ENCODE peak calls at places on chromosomes 2 and 18, in seven cellular contexts. H is stomach; C is PC-9; N is breast epithelium; J is ovary; Z is transverse colon; A is CD8-positive, alpha-beta memory T cell. S is an unnamed sample.

GRCh38 chr18:3340682-3341097 is 78.8 kb downstream of the MYL12B start:
- DNase-seq in H (no peak), C (no peak), N (no peak), J (no peak), Z (no peak), A (no peak), S (no peak)

GRCh38 chr2:29462293-29462692 is 347.1 kb downstream of the CLIP4 start:
- DNase-seq in H (no peak), C (no peak), N (no peak), J (no peak), Z (no peak), A (no peak), S (no peak)

GRCh38 chr18:36212301-36212977 is 25.1 kb downstream of the MOCOS start:
- DNase-seq in H (no peak), C (no peak), N (no peak), J (peak), Z (no peak), A (no peak), S (no peak)

GRCh38 chr2:85893428-85894258 is 4.9 kb upstream of the ST3GAL5 start:
- DNase-seq in H (no peak), C (peak), N (no peak), J (no peak), Z (no peak), A (no peak), S (peak)

GRCh38 chr2:218168635-218169462 is 2.1 kb upstream of the CXCR1 start:
- DNase-seq in H (peak), C (no peak), N (no peak), J (peak), Z (peak), A (peak), S (no peak)

GRCh38 chr2:173307287-173307686 is 47.4 kb upstream of the CDCA7 start:
- DNase-seq in H (no peak), C (no peak), N (no peak), J (no peak), Z (no peak), A (no peak), S (no peak)

GRCh38 chr2:162974771-162975170 is 136.2 kb upstream of the KCNH7 start:
- DNase-seq in H (no peak), C (no peak), N (no peak), J (no peak), Z (no peak), A (no peak), S (no peak)

GRCh38 chr2:17979707-17980106 is 101.2 kb downstream of the KCNS3 start:
- DNase-seq in H (no peak), C (no peak), N (no peak), J (no peak), Z (no peak), A (no peak), S (no peak)

GRCh38 chr18:32093106-32093511 is 1.4 kb downstream of the RNF138 start:
- DNase-seq in H (peak), C (no peak), N (no peak), J (peak), Z (peak), A (peak), S (no peak)

GRCh38 chr2:2644040-2644439 is 313.0 kb upstream of the MYT1L start:
- DNase-seq in H (no peak), C (no peak), N (no peak), J (no peak), Z (no peak), A (no peak), S (no peak)

GRCh38 chr2:9565436-9566153 is 10.0 kb upstream of the ADAM17 start:
- DNase-seq in H (peak), C (peak), N (peak), J (peak), Z (peak), A (no peak), S (peak)

GRCh38 chr2:3587021-3587420 is 7.9 kb upstream of the COLEC11 start:
- DNase-seq in H (no peak), C (no peak), N (no peak), J (peak), Z (no peak), A (no peak), S (no peak)

GRCh38 chr2:36235426-36235825 is 120.2 kb upstream of the CRIM1 start:
- DNase-seq in H (no peak), C (no peak), N (no peak), J (no peak), Z (no peak), A (no peak), S (no peak)

GRCh38 chr2:107529146-107529545 is 297.5 kb upstream of the RGPD4 start:
- DNase-seq in H (no peak), C (no peak), N (no peak), J (no peak), Z (no peak), A (no peak), S (no peak)

GRCh38 chr2:233241803-233242202 is 9.7 kb upstream of the ATG16L1 start:
- DNase-seq in H (peak), C (no peak), N (no peak), J (no peak), Z (peak), A (no peak), S (no peak)

GRCh38 chr18:36050479-36050878 is 16.9 kb downstream of the RPRD1A start:
- DNase-seq in H (no peak), C (no peak), N (no peak), J (no peak), Z (no peak), A (no peak), S (no peak)

GRCh38 chr2:62794791-62795190 is 89.3 kb downstream of the EHBP1 start:
- DNase-seq in H (no peak), C (peak), N (no peak), J (no peak), Z (no peak), A (no peak), S (no peak)

GRCh38 chr2:166234112-166234846 is 106.5 kb upstream of the SCN1A start:
- DNase-seq in H (no peak), C (no peak), N (no peak), J (no peak), Z (no peak), A (no peak), S (no peak)

GRCh38 chr2:122530812-122531211 is 775.4 kb downstream of the TSN start:
- DNase-seq in H (no peak), C (no peak), N (no peak), J (no peak), Z (no peak), A (no peak), S (no peak)

GRCh38 chr2:164430166-164430783 is 191.0 kb downstream of the GRB14 start:
- DNase-seq in H (no peak), C (no peak), N (no peak), J (no peak), Z (no peak), A (no peak), S (no peak)

GRCh38 chr2:30098271-30099005 is 48.4 kb upstream of the YPEL5 start:
- DNase-seq in H (no peak), C (no peak), N (no peak), J (no peak), Z (no peak), A (no peak), S (no peak)

GRCh38 chr2:127695491-127696472 is 5.5 kb upstream of the SFT2D3 start:
- DNase-seq in H (peak), C (peak), N (no peak), J (peak), Z (peak), A (no peak), S (no peak)
- H3K27ac ChIP-seq in H (peak), C (no peak), N (peak), J (no peak), Z (peak), A (no peak), S (no peak)

GRCh38 chr2:239588451-239589269 is 187.8 kb upstream of the HDAC4 start:
- DNase-seq in H (no peak), C (no peak), N (no peak), J (no peak), Z (no peak), A (peak), S (no peak)
- H3K27ac ChIP-seq in H (no peak), C (no peak), N (no peak), J (no peak), Z (no peak), A (no peak), S (no peak)

GRCh38 chr2:10721344-10722251 is at the start of gene ATP6V1C2:
- DNase-seq in H (peak), C (no peak), N (no peak), J (no peak), Z (peak), A (no peak), S (no peak)

GRCh38 chr2:10720306-10720705 is 1.1 kb upstream of the ATP6V1C2 start:
- DNase-seq in H (no peak), C (peak), N (no peak), J (no peak), Z (no peak), A (no peak), S (no peak)

GRCh38 chr2:10722252-10722825 is 909 bp downstream of the ATP6V1C2 start:
- DNase-seq in H (no peak), C (no peak), N (no peak), J (no peak), Z (no peak), A (no peak), S (no peak)

GRCh38 chr2:10717630-10718029 is 3.8 kb upstream of the ATP6V1C2 start:
- DNase-seq in H (no peak), C (peak), N (no peak), J (no peak), Z (no peak), A (no peak), S (peak)

GRCh38 chr2:10720983-10721343 is 467 bp upstream of the ATP6V1C2 start:
- DNase-seq in H (no peak), C (no peak), N (no peak), J (no peak), Z (peak), A (no peak), S (no peak)
- H3K27ac ChIP-seq in H (peak), C (no peak), N (no peak), J (no peak), Z (peak), A (no peak), S (no peak)

DNA sequence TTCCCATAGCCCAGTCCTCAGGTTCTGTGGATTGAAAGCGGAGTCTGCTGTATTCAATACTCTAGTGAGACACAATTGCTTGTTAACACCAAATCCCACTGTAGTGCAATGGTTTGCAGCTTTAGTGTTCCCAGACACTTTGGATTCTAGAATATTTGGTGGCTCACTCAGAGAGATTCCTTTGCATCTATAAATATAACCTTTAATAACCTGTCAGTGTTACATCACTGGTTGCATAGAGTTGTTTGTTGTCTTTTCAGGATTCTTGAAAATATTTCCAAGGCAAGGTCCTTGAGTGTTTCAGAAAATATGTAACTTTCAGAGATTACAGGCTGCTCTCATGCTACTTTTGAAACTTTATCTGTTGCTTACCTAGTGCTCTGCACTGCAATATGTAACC is 157.5 kb downstream of the ZEB2 start:
- DNase-seq in H (no peak), C (peak), N (no peak), J (no peak), Z (no peak), A (no peak), S (no peak)
- H3K27ac ChIP-seq in H (no peak), C (no peak), N (no peak), J (no peak), Z (no peak), A (no peak), S (no peak)

GRCh38 chr2:237321746-237322145 is 92.2 kb downstream of the COL6A3 start:
- DNase-seq in H (no peak), C (no peak), N (no peak), J (no peak), Z (no peak), A (no peak), S (no peak)

GRCh38 chr2:237320801-237321563 is 93.0 kb downstream of the COL6A3 start:
- DNase-seq in H (no peak), C (no peak), N (no peak), J (no peak), Z (no peak), A (no peak), S (no peak)

GRCh38 chr2:237319887-237320286 is 94.1 kb downstream of the COL6A3 start:
- DNase-seq in H (no peak), C (no peak), N (no peak), J (no peak), Z (no peak), A (no peak), S (no peak)

GRCh38 chr2:237316339-237316738 is 97.6 kb downstream of the COL6A3 start:
- DNase-seq in H (no peak), C (no peak), N (no peak), J (no peak), Z (no peak), A (no peak), S (no peak)

DNA sequence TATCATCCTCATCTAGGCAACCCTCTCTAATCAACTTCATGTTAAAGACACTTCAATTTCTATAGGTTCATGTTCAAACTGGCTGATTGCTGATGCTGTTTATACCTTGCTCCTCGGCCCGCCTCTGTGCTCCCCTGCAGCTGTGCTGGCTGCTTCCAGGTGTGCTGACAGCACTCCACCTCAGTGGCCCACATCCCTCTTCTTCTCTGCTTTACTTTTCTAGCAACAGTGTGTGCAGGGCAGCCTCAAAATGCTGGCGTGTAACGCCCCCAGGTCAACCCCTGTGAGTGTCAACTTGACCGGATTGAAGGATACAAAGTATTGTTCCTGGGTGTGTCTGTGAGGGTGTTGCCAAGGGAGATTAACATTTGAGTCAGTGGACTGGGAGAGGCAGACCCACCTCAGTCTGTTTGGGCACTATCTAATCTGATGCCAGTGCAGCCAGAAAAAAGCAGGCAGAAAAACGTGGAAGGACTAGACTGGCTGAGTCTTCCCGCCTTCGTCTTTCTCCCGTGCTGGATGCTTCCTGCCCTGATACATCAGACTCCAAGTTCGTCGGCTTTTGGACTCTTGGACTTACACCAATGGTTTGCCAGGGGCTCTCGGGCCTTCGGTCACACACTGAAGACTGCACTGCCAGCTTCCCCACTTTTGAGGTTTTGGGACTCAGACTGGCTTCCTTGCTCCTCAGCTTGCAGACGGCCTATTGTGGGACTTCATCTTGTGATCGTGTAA is 94.7 kb downstream of the COL6A3 start:
- DNase-seq in H (no peak), C (no peak), N (no peak), J (no peak), Z (no peak), A (no peak), S (no peak)
- H3K27ac ChIP-seq in H (peak), C (no peak), N (no peak), J (peak), Z (peak), A (no peak), S (no peak)

DNA sequence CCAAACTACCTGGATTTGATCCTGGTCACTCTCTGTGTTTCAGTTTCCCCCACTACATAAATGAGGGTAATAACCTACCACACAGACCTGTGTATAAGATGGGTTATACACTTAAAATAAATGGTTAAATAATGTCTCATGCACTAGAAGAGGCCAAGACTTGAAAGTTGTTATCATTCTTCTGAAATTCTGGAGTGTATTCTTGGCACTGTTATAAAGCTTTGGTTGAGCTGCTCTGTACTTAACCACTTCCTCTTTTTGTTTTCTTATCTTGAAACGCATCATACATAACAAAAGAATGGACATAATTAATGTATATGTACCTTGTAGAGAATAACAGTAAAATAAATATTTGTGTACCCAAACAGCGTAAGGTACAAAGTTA is 281.0 kb downstream of the AFF3 start:
- DNase-seq in H (no peak), C (no peak), N (no peak), J (no peak), Z (no peak), A (no peak), S (no peak)
- H3K27ac ChIP-seq in H (no peak), C (no peak), N (no peak), J (no peak), Z (no peak), A (no peak), S (no peak)

DNA sequence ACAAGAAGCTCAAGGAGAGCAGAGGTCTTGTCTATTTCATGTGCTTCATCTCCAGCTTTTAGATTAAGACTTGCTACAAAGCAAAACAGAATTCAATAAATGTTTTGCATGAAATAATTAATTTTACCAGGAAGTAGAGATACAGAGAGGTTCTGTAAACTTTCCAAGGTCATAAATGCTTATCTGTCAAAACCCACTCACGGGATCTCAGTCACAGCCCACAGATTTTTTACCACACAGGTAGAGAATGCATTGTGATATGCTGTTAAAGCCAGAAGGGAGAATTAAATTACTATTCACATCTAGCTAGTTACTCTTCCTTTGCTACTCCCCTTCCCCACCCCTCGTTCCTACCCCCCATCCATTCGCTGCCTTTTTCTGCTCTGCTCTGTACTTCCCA is 205.5 kb downstream of the DNAH7 start:
- DNase-seq in H (no peak), C (no peak), N (no peak), J (no peak), Z (no peak), A (no peak), S (no peak)
- H3K27ac ChIP-seq in H (no peak), C (no peak), N (no peak), J (no peak), Z (no peak), A (no peak), S (no peak)

GRCh38 chr2:69397234-69397633 is 10.2 kb upstream of the GFPT1 start:
- DNase-seq in H (no peak), C (no peak), N (no peak), J (no peak), Z (no peak), A (no peak), S (no peak)

GRCh38 chr2:69390474-69390873 is 3.4 kb upstream of the GFPT1 start:
- DNase-seq in H (no peak), C (no peak), N (no peak), J (no peak), Z (no peak), A (no peak), S (no peak)

GRCh38 chr2:69393963-69394362 is 6.9 kb upstream of the GFPT1 start:
- DNase-seq in H (no peak), C (no peak), N (no peak), J (no peak), Z (no peak), A (no peak), S (no peak)

GRCh38 chr2:69400121-69400520 is 13.1 kb upstream of the GFPT1 start:
- DNase-seq in H (no peak), C (no peak), N (no peak), J (no peak), Z (no peak), A (no peak), S (no peak)

GRCh38 chr2:69395866-69396265 is 8.8 kb upstream of the GFPT1 start:
- DNase-seq in H (no peak), C (no peak), N (no peak), J (no peak), Z (no peak), A (no peak), S (no peak)
- H3K27ac ChIP-seq in H (peak), C (no peak), N (no peak), J (no peak), Z (no peak), A (no peak), S (no peak)

GRCh38 chr2:69166812-69167468 is 154.0 kb downstream of the ANTXR1 start:
- DNase-seq in H (no peak), C (no peak), N (no peak), J (no peak), Z (no peak), A (no peak), S (no peak)
- H3K27ac ChIP-seq in H (no peak), C (no peak), N (no peak), J (no peak), Z (no peak), A (no peak), S (no peak)

GRCh38 chr2:161100216-161100615 is 60.0 kb upstream of the TANK start:
- DNase-seq in H (no peak), C (no peak), N (no peak), J (no peak), Z (no peak), A (no peak), S (no peak)
- H3K27ac ChIP-seq in H (no peak), C (no peak), N (peak), J (no peak), Z (no peak), A (no peak), S (no peak)